ENCODE peak calls at places on chromosomes 16 and 17, in seven cellular contexts. J, M, Q, B, V, T and P are unnamed samples.

GRCh38 chr16:74841904-74842303 is 67.3 kb upstream of the FA2H start:
- DNase-seq in M (no peak), B (no peak), J (no peak), T (no peak), Q (no peak), V (no peak), P (no peak)

GRCh38 chr16:70159355-70160348 is 13.9 kb upstream of the CLEC18C start:
- DNase-seq in J (peak; percentile 47), M (no peak), B (no peak), Q (no peak), T (no peak), V (peak; percentile 18), P (no peak)

GRCh38 chr17:37818689-37819088 is 73.8 kb upstream of the HNF1B start:
- DNase-seq in Q (peak; percentile 70), T (no peak), V (no peak), J (no peak), B (peak; percentile 47), M (no peak), P (no peak)

GRCh38 chr17:9306086-9306485 is 269.5 kb downstream of the STX8 start:
- DNase-seq in V (no peak), Q (no peak), J (no peak), T (no peak), M (no peak), B (no peak), P (no peak)

GRCh38 chr17:40515491-40516041 is 14.1 kb upstream of the TNS4 start:
- DNase-seq in Q (peak; percentile 48), B (no peak), J (no peak), T (no peak), M (no peak), V (no peak), P (no peak)

GRCh38 chr17:42325026-42325425 is 36.7 kb downstream of the STAT5A start:
- DNase-seq in B (peak; percentile 64), Q (no peak), J (peak; percentile 70), V (peak; percentile 72), T (no peak), M (peak; percentile 90), P (no peak)

GRCh38 chr16:1966460-1966859 is at the start of gene RNF151:
- DNase-seq in V (no peak), J (no peak), T (no peak), Q (no peak), B (no peak), M (no peak), P (no peak)

GRCh38 chr17:57619061-57619937 is 125.8 kb downstream of the CCDC182 start:
- DNase-seq in V (no peak), M (no peak), J (no peak), T (no peak), Q (peak; percentile 48), B (no peak), P (no peak)

GRCh38 chr17:59498421-59499307 is 66.7 kb upstream of the DHX40 start:
- DNase-seq in Q (no peak), V (no peak), J (no peak), B (no peak), M (no peak), T (no peak), P (no peak)

GRCh38 chr17:54968954-54969400 is 412 bp downstream of the STXBP4 start:
- DNase-seq in T (no peak), M (peak; percentile 45), V (peak; percentile 55), Q (no peak), J (peak; percentile 43), B (no peak), P (no peak)

GRCh38 chr17:82983510-82984248 is 95.7 kb upstream of the METRNL start:
- DNase-seq in T (no peak), B (no peak), J (no peak), V (no peak), M (no peak), Q (peak; percentile 52), P (no peak)

GRCh38 chr16:68281368-68282063 is 17.2 kb downstream of the SLC7A6 start:
- DNase-seq in M (no peak), B (no peak), V (no peak), T (no peak), Q (no peak), J (no peak), P (no peak)

GRCh38 chr17:10243905-10244844 is 45.8 kb upstream of the GAS7 start:
- DNase-seq in V (peak; percentile 39), M (no peak), Q (peak; percentile 64), B (no peak), J (no peak), T (peak; percentile 29), P (no peak)

GRCh38 chr16:12573300-12573699 is 230.4 kb downstream of the CPPED1 start:
- DNase-seq in B (no peak), M (no peak), Q (no peak), T (no peak), J (no peak), V (no peak), P (no peak)

GRCh38 chr16:79257958-79258490 is 342.5 kb downstream of the MAF start:
- DNase-seq in J (no peak), B (no peak), T (no peak), Q (no peak), M (no peak), V (no peak), P (no peak)

GRCh38 chr16:8905168-8905762 is 23.1 kb downstream of the LITAFD start:
- DNase-seq in Q (no peak), T (no peak), V (peak; percentile 46), B (no peak), J (peak; percentile 29), M (no peak), P (no peak)

GRCh38 chr17:66397486-66397885 is 95.1 kb downstream of the PRKCA start:
- DNase-seq in J (no peak), M (no peak), T (no peak), V (no peak), Q (no peak), B (no peak), P (no peak)

GRCh38 chr17:65696739-65697394 is 135.4 kb upstream of the AXIN2 start:
- DNase-seq in J (peak; percentile 8), V (peak; percentile 75), T (no peak), M (peak; percentile 28), B (no peak), Q (no peak), P (no peak)

GRCh38 chr16:47198180-47198575 is 54.4 kb upstream of the NETO2 start:
- DNase-seq in V (no peak), B (no peak), T (no peak), M (no peak), J (no peak), Q (no peak), P (no peak)

GRCh38 chr17:8629371-8630226 is 926 bp downstream of the MYH10 start:
- DNase-seq in B (no peak), Q (peak; percentile 68), M (no peak), V (peak; percentile 61), T (peak; percentile 31), J (peak; percentile 21), P (peak; percentile 11)

GRCh38 chr17:64765191-64765889 is 103.2 kb upstream of the SMURF2 start:
- DNase-seq in V (no peak), J (no peak), M (no peak), T (no peak), Q (no peak), B (no peak), P (no peak)

GRCh38 chr17:81939881-81940385 is 2.8 kb upstream of the PYCR1 start:
- DNase-seq in V (no peak), B (no peak), Q (peak; percentile 69), M (no peak), J (no peak), T (peak; percentile 77), P (peak; percentile 33)

GRCh38 chr16:77732241-77732946 is 10.1 kb downstream of the NUDT7 start:
- DNase-seq in T (no peak), Q (no peak), J (no peak), V (peak; percentile 63), M (no peak), B (peak; percentile 82), P (no peak)